ENCODE peak calls at places on chromosome 10, in ten cellular contexts. One of them, this sample, is unnamed.

GRCh38 chr10:56745490-56745889 is 384.4 kb upstream of the ZWINT start:
- DNase-seq in esophagus squamous epithelium: no peak
- DNase-seq in GM13977: no peak
- DNase-seq in body of pancreas: no peak
- DNase-seq in bronchial epithelial cell: peak; percentile 0
- DNase-seq in neural crest cell: no peak
- DNase-seq in kidney: no peak
- DNase-seq in glutamatergic neuron: no peak
- DNase-seq in tibial nerve: no peak
- DNase-seq in lower lobe of right lung: no peak
- DNase-seq in this sample: no peak

GRCh38 chr10:44393834-44394547 is 9.1 kb upstream of the CXCL12 start:
- DNase-seq in esophagus squamous epithelium: no peak
- DNase-seq in GM13977: no peak
- DNase-seq in body of pancreas: no peak
- DNase-seq in bronchial epithelial cell: no peak
- DNase-seq in neural crest cell: no peak
- DNase-seq in kidney: no peak
- DNase-seq in glutamatergic neuron: no peak
- DNase-seq in tibial nerve: no peak
- DNase-seq in lower lobe of right lung: no peak
- DNase-seq in this sample: no peak

GRCh38 chr10:78938695-78939672 is 129.8 kb upstream of the ZMIZ1 start:
- DNase-seq in esophagus squamous epithelium: no peak
- DNase-seq in GM13977: no peak
- DNase-seq in body of pancreas: no peak
- DNase-seq in bronchial epithelial cell: no peak
- DNase-seq in neural crest cell: no peak
- DNase-seq in kidney: no peak
- DNase-seq in glutamatergic neuron: no peak
- DNase-seq in tibial nerve: no peak
- DNase-seq in lower lobe of right lung: no peak
- DNase-seq in this sample: no peak

GRCh38 chr10:95308389-95309302 is 17.8 kb upstream of the PDLIM1 start:
- DNase-seq in esophagus squamous epithelium: no peak
- DNase-seq in GM13977: no peak
- DNase-seq in body of pancreas: peak; percentile 80
- DNase-seq in bronchial epithelial cell: peak; percentile 96
- DNase-seq in neural crest cell: no peak
- DNase-seq in kidney: peak; percentile 81
- DNase-seq in glutamatergic neuron: no peak
- DNase-seq in tibial nerve: peak; percentile 87
- DNase-seq in lower lobe of right lung: peak; percentile 84
- DNase-seq in this sample: no peak

GRCh38 chr10:71748671-71749191 is 24.6 kb downstream of the VSIR start:
- DNase-seq in esophagus squamous epithelium: peak; percentile 51
- DNase-seq in GM13977: peak; percentile 67
- DNase-seq in body of pancreas: no peak
- DNase-seq in bronchial epithelial cell: no peak
- DNase-seq in neural crest cell: no peak
- DNase-seq in kidney: peak; percentile 89
- DNase-seq in glutamatergic neuron: no peak
- DNase-seq in tibial nerve: peak; percentile 65
- DNase-seq in lower lobe of right lung: peak; percentile 86
- DNase-seq in this sample: no peak

GRCh38 chr10:100303724-100304319 is 17.3 kb upstream of the BLOC1S2 start:
- DNase-seq in esophagus squamous epithelium: no peak
- DNase-seq in GM13977: peak; percentile 42
- DNase-seq in body of pancreas: no peak
- DNase-seq in bronchial epithelial cell: peak; percentile 44
- DNase-seq in neural crest cell: no peak
- DNase-seq in kidney: no peak
- DNase-seq in glutamatergic neuron: no peak
- DNase-seq in tibial nerve: no peak
- DNase-seq in lower lobe of right lung: no peak
- DNase-seq in this sample: no peak

GRCh38 chr10:71255817-71256660 is 43.7 kb downstream of the UNC5B start:
- DNase-seq in esophagus squamous epithelium: no peak
- DNase-seq in GM13977: no peak
- DNase-seq in body of pancreas: no peak
- DNase-seq in bronchial epithelial cell: peak; percentile 72
- DNase-seq in neural crest cell: no peak
- DNase-seq in kidney: no peak
- DNase-seq in glutamatergic neuron: no peak
- DNase-seq in tibial nerve: no peak
- DNase-seq in lower lobe of right lung: no peak
- DNase-seq in this sample: no peak

GRCh38 chr10:84296071-84296981 is 32.1 kb upstream of the CCSER2 start:
- DNase-seq in esophagus squamous epithelium: no peak
- DNase-seq in GM13977: no peak
- DNase-seq in body of pancreas: no peak
- DNase-seq in bronchial epithelial cell: no peak
- DNase-seq in neural crest cell: no peak
- DNase-seq in kidney: no peak
- DNase-seq in glutamatergic neuron: no peak
- DNase-seq in tibial nerve: no peak
- DNase-seq in lower lobe of right lung: no peak
- DNase-seq in this sample: no peak

GRCh38 chr10:27285093-27285492 is 44.5 kb upstream of the ACBD5 start:
- DNase-seq in esophagus squamous epithelium: no peak
- DNase-seq in GM13977: no peak
- DNase-seq in body of pancreas: no peak
- DNase-seq in bronchial epithelial cell: peak; percentile 0
- DNase-seq in neural crest cell: no peak
- DNase-seq in kidney: no peak
- DNase-seq in glutamatergic neuron: no peak
- DNase-seq in tibial nerve: no peak
- DNase-seq in lower lobe of right lung: no peak
- DNase-seq in this sample: no peak
- TF ChIP-seq CTCF in esophagus squamous epithelium: peak; percentile 23
- TF ChIP-seq CTCF in GM13977: peak; percentile 31
- TF ChIP-seq CTCF in body of pancreas: no peak
- TF ChIP-seq CTCF in bronchial epithelial cell: peak; percentile 11
- TF ChIP-seq CTCF in neural crest cell: no peak
- TF ChIP-seq CTCF in kidney: no peak
- TF ChIP-seq CTCF in glutamatergic neuron: no peak
- TF ChIP-seq CTCF in tibial nerve: no peak
- TF ChIP-seq CTCF in lower lobe of right lung: peak; percentile 18
- TF ChIP-seq CTCF in this sample: peak; percentile 24

DNA sequence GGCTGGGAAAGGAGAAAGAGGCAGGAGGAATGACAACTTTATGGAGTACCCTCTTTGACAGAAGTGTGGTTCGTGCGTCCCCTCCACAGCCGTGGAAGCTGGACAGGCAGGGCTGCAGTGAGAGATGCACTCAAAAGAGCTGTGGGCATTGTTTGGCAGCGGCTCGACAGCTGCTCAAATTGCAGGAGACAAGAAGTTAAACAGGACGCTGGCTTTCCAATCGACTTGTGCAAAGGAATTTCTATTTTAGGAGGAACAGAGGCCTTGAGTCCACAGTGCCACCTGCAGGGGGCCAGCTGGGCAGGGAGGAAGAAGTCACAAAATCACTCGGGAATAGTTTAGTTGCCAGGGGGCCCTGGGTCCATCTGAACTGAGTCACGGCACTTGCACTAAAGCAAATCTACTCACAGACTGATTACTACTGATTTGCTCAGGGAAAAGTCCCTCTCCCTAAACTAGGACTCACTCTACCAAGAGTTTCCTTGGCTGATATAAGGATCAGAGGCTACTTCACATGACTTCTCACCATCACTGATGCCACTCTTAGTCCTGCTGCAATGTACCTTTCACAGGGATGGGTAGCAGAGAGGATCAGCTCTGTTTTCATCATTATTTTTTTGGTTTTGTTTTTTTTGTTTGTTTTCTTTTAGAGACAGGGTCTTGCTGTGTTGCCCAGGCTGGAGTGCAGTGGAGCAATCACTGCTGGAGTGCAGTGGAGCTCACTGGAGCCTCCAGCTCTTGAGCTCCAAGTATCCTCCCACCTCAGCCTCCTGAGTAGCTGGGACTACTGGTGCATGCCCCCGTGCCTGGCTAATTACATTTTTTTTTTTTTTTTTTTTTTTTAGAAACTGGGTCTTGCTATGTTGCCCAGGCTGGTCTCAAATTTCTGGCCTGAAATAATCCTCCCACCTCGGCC is 200.8 kb downstream of the JCAD start:
- DNase-seq in esophagus squamous epithelium: no peak
- DNase-seq in GM13977: no peak
- DNase-seq in body of pancreas: peak; percentile 73
- DNase-seq in bronchial epithelial cell: peak; percentile 69
- DNase-seq in neural crest cell: peak; percentile 38
- DNase-seq in kidney: peak; percentile 80
- DNase-seq in glutamatergic neuron: no peak
- DNase-seq in tibial nerve: no peak
- DNase-seq in lower lobe of right lung: peak; percentile 75
- DNase-seq in this sample: peak; percentile 19
- TF ChIP-seq CTCF in esophagus squamous epithelium: peak; percentile 84
- TF ChIP-seq CTCF in GM13977: peak; percentile 6
- TF ChIP-seq CTCF in body of pancreas: peak; percentile 59
- TF ChIP-seq CTCF in bronchial epithelial cell: peak; percentile 82
- TF ChIP-seq CTCF in neural crest cell: peak; percentile 69
- TF ChIP-seq CTCF in kidney: peak; percentile 88
- TF ChIP-seq CTCF in glutamatergic neuron: peak; percentile 10
- TF ChIP-seq CTCF in tibial nerve: peak; percentile 29
- TF ChIP-seq CTCF in lower lobe of right lung: peak; percentile 76
- TF ChIP-seq CTCF in this sample: peak; percentile 74

GRCh38 chr10:14659626-14660196 is 115.0 kb downstream of the FAM107B start:
- DNase-seq in esophagus squamous epithelium: no peak
- DNase-seq in GM13977: peak; percentile 63
- DNase-seq in body of pancreas: no peak
- DNase-seq in bronchial epithelial cell: no peak
- DNase-seq in neural crest cell: no peak
- DNase-seq in kidney: no peak
- DNase-seq in glutamatergic neuron: no peak
- DNase-seq in tibial nerve: no peak
- DNase-seq in lower lobe of right lung: peak; percentile 76
- DNase-seq in this sample: no peak

GRCh38 chr10:14656052-14656451 is 118.6 kb downstream of the FAM107B start:
- DNase-seq in esophagus squamous epithelium: no peak
- DNase-seq in GM13977: no peak
- DNase-seq in body of pancreas: no peak
- DNase-seq in bronchial epithelial cell: no peak
- DNase-seq in neural crest cell: no peak
- DNase-seq in kidney: no peak
- DNase-seq in glutamatergic neuron: no peak
- DNase-seq in tibial nerve: no peak
- DNase-seq in lower lobe of right lung: no peak
- DNase-seq in this sample: no peak

GRCh38 chr10:14661818-14662217 is 112.9 kb downstream of the FAM107B start:
- DNase-seq in esophagus squamous epithelium: no peak
- DNase-seq in GM13977: no peak
- DNase-seq in body of pancreas: no peak
- DNase-seq in bronchial epithelial cell: no peak
- DNase-seq in neural crest cell: no peak
- DNase-seq in kidney: no peak
- DNase-seq in glutamatergic neuron: no peak
- DNase-seq in tibial nerve: no peak
- DNase-seq in lower lobe of right lung: no peak
- DNase-seq in this sample: no peak

GRCh38 chr10:14660872-14661271 is 113.8 kb downstream of the FAM107B start:
- DNase-seq in esophagus squamous epithelium: no peak
- DNase-seq in GM13977: no peak
- DNase-seq in body of pancreas: no peak
- DNase-seq in bronchial epithelial cell: no peak
- DNase-seq in neural crest cell: no peak
- DNase-seq in kidney: no peak
- DNase-seq in glutamatergic neuron: no peak
- DNase-seq in tibial nerve: no peak
- DNase-seq in lower lobe of right lung: no peak
- DNase-seq in this sample: no peak

DNA sequence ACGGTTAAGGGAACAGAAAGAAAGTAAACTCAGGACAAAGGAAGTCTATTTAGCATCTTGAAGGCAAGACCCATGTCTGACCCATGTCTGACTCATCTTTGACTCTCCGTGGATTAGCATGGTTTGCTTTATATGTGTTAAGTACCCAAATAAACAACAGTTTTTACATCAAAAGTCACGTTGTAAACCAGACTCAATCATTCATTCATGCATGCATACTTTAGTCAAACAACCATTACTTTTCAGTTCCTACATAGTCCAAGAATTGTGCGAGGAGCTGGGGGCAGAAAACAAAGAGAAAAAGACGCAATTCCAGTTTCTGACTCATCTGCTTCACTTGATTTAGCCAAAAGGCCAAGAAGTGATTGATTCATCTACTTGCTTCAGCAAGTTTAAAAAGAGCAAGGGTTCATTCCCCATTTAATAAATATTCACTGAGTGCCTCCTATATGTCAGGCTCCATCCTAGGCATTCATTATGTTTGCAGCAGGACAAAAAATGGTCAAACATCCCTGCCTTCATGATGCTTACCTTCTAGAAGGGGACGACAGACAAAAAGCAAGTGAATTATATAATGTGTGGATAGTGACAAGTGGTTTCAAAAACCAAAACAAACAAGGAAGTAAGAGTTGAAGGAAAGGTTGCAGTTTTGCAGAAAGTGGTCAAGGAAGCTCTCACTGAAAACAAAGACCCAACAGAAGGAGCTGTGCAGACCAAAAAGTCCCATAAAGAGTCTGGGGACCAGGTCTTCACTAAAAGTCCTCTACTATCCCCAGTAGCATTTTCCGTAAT is 116.2 kb downstream of the FAM107B start:
- DNase-seq in esophagus squamous epithelium: no peak
- DNase-seq in GM13977: peak; percentile 28
- DNase-seq in body of pancreas: no peak
- DNase-seq in bronchial epithelial cell: peak; percentile 93
- DNase-seq in neural crest cell: no peak
- DNase-seq in kidney: no peak
- DNase-seq in glutamatergic neuron: no peak
- DNase-seq in tibial nerve: no peak
- DNase-seq in lower lobe of right lung: no peak
- DNase-seq in this sample: no peak
- TF ChIP-seq CTCF in esophagus squamous epithelium: no peak
- TF ChIP-seq CTCF in GM13977: no peak
- TF ChIP-seq CTCF in body of pancreas: no peak
- TF ChIP-seq CTCF in bronchial epithelial cell: no peak
- TF ChIP-seq CTCF in neural crest cell: no peak
- TF ChIP-seq CTCF in kidney: no peak
- TF ChIP-seq CTCF in glutamatergic neuron: no peak
- TF ChIP-seq CTCF in tibial nerve: no peak
- TF ChIP-seq CTCF in lower lobe of right lung: no peak
- TF ChIP-seq CTCF in this sample: no peak

DNA sequence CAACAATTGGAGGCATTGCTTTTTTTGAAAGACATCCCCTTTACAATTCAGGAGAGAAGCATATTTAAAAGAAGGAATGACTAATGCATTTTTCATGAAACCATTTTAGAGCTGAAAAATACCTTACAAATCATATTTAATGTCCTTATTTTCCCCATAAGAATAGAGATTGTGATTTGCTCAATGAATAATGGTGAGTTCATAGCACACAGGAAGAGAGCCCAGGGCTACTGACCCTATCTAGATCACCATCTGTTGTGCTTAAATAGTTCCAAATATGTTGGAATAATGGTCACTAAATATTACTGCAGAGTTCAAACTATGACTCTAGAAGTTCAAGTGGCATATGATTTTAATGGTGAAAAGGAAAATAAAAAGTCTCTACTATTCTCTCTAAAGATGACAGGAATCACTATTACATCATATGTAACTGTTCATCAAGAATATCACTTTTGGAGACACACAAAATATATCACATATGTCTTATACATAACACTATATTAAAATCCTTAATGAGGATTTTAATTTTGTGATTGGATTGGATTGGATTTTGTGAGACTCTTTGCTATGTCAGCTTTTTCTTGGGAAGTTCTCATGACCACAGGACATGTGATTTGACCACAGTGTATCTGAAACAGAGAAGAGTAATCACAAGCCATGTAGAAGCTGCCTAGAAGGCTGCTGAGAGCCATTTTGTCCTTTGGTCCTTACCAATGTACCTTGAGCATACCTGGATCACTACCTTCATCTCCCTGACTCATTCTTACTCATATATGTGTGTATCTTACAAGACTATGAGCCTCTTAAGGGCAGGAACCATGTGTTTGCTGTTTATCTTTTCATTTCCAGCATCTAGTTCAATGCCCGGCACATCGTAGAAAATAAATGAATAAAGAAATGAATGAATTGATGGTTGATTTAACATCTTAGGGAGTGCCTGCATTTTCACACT is 26.4 kb downstream of the SLC16A9 start:
- DNase-seq in esophagus squamous epithelium: no peak
- DNase-seq in GM13977: no peak
- DNase-seq in body of pancreas: no peak
- DNase-seq in bronchial epithelial cell: peak; percentile 61
- DNase-seq in neural crest cell: no peak
- DNase-seq in kidney: no peak
- DNase-seq in glutamatergic neuron: no peak
- DNase-seq in tibial nerve: no peak
- DNase-seq in lower lobe of right lung: no peak
- DNase-seq in this sample: no peak
- TF ChIP-seq CTCF in esophagus squamous epithelium: no peak
- TF ChIP-seq CTCF in GM13977: no peak
- TF ChIP-seq CTCF in body of pancreas: no peak
- TF ChIP-seq CTCF in bronchial epithelial cell: no peak
- TF ChIP-seq CTCF in neural crest cell: no peak
- TF ChIP-seq CTCF in kidney: no peak
- TF ChIP-seq CTCF in glutamatergic neuron: no peak
- TF ChIP-seq CTCF in tibial nerve: no peak
- TF ChIP-seq CTCF in lower lobe of right lung: no peak
- TF ChIP-seq CTCF in this sample: no peak

This sample was measured in progenitor cell of endocrine pancreas.